ENCODE peak calls at places on chromosomes 2 and 18, in ten cellular contexts. D is Panc1, Q is LNCaP clone FGC, R is neural crest cell, B is nephron progenitor cell, X is NCI-H510A, Y is endodermal cell, W is heart left ventricle, H is fibroblast of villous mesenchyme, J is KBM-7. P is an unnamed sample.

GRCh38 chr2:38079111-38080052 is 3.4 kb upstream of the CYP1B1 start:
- DNase-seq in W (no peak), H (no peak), Y (peak; percentile 76), R (no peak), Q (no peak), D (no peak), B (no peak), J (no peak), X (no peak), P (no peak)

GRCh38 chr2:112149194-112149593 is 11.0 kb downstream of the FBLN7 start:
- DNase-seq in B (no peak), R (no peak), H (no peak), X (no peak), Y (no peak), W (no peak), J (no peak), D (no peak), Q (no peak), P (no peak)

GRCh38 chr2:27284989-27285388 is 2.8 kb downstream of the TRIM54 start:
- DNase-seq in R (no peak), B (no peak), D (no peak), X (no peak), Q (no peak), W (no peak), Y (no peak), J (no peak), H (no peak), P (no peak)

GRCh38 chr2:160409480-160409879 is 84.1 kb downstream of the RBMS1 start:
- DNase-seq in X (no peak), B (no peak), H (peak; percentile 75), Y (no peak), J (no peak), Q (no peak), W (no peak), D (no peak), R (no peak), P (peak; percentile 80)

GRCh38 chr18:39453356-39453755 is 1887.8 kb upstream of the CELF4 start:
- DNase-seq in H (no peak), W (no peak), R (no peak), J (no peak), Y (no peak), D (no peak), B (no peak), Q (no peak), X (no peak), P (no peak)

GRCh38 chr2:217035967-217036366 is 176.1 kb upstream of the TNP1 start:
- DNase-seq in R (no peak), B (no peak), D (no peak), J (no peak), Y (no peak), Q (no peak), H (no peak), W (peak; percentile 77), X (no peak), P (no peak)

GRCh38 chr18:13517369-13517768 is 209.0 kb downstream of the FAM210A start:
- DNase-seq in R (no peak), D (no peak), X (no peak), Q (no peak), B (no peak), Y (peak; percentile 28), H (no peak), W (no peak), J (no peak), P (no peak)

GRCh38 chr2:144183744-144184143 is 336.2 kb downstream of the ZEB2 start:
- DNase-seq in X (no peak), D (no peak), B (no peak), Q (no peak), Y (no peak), R (no peak), H (peak; percentile 70), W (no peak), J (no peak), P (no peak)

GRCh38 chr18:38406625-38407024 is 841.0 kb upstream of the CELF4 start:
- DNase-seq in Y (no peak), Q (no peak), W (no peak), B (no peak), X (no peak), R (no peak), J (no peak), D (no peak), H (no peak), P (no peak)

GRCh38 chr18:26503382-26503781 is 45.0 kb downstream of the KCTD1 start:
- DNase-seq in H (no peak), Y (no peak), D (no peak), R (no peak), B (no peak), J (no peak), X (no peak), Q (no peak), W (no peak), P (no peak)

GRCh38 chr2:166304656-166305055 is 71.1 kb downstream of the SCN9A start:
- DNase-seq in Q (no peak), W (no peak), B (no peak), R (no peak), H (no peak), Y (no peak), J (no peak), D (no peak), X (no peak), P (no peak)

GRCh38 chr18:62555135-62555534 is 32.3 kb downstream of the ZCCHC2 start:
- DNase-seq in R (no peak), B (no peak), H (peak; percentile 39), J (no peak), D (peak; percentile 25), Y (no peak), Q (peak; percentile 95), W (no peak), X (no peak), P (no peak)

GRCh38 chr2:41313082-41313481 is 734.7 kb upstream of the PKDCC start:
- DNase-seq in X (no peak), Y (no peak), J (no peak), B (no peak), H (no peak), D (no peak), Q (no peak), R (no peak), W (no peak), P (no peak)

GRCh38 chr2:196234672-196235071 is 63.3 kb upstream of the STK17B start:
- DNase-seq in J (peak; percentile 30), Q (no peak), H (peak; percentile 86), D (no peak), Y (no peak), W (no peak), X (no peak), R (no peak), B (no peak), P (peak; percentile 84)

GRCh38 chr2:14401838-14402237 is 230.7 kb upstream of the LRATD1 start:
- DNase-seq in J (no peak), D (no peak), Y (peak; percentile 82), B (peak; percentile 41), R (no peak), X (peak; percentile 96), Q (no peak), W (no peak), H (no peak), P (no peak)

GRCh38 chr2:46073540-46074018 is 223.6 kb upstream of the EPAS1 start:
- DNase-seq in W (no peak), D (peak; percentile 48), X (no peak), R (no peak), J (no peak), Q (no peak), H (peak; percentile 98), Y (no peak), B (no peak), P (peak; percentile 92)

GRCh38 chr18:830315-830901 is 18.4 kb upstream of the YES1 start:
- DNase-seq in B (no peak), J (peak; percentile 92), D (no peak), X (no peak), W (peak; percentile 40), H (peak; percentile 34), R (no peak), Y (peak; percentile 74), Q (no peak), P (no peak)

GRCh38 chr18:42030586-42031182 is 75.7 kb downstream of the PIK3C3 start:
- DNase-seq in D (no peak), Q (no peak), B (peak; percentile 33), R (peak; percentile 12), J (peak; percentile 22), Y (peak; percentile 83), W (no peak), H (peak; percentile 25), X (no peak), P (peak; percentile 61)

GRCh38 chr18:34729264-34729663 is 19.2 kb downstream of the DTNA start:
- DNase-seq in B (no peak), R (no peak), Q (peak; percentile 4), J (peak; percentile 25), X (peak; percentile 13), W (no peak), Y (peak; percentile 73), D (no peak), H (peak; percentile 45), P (peak; percentile 71)

GRCh38 chr2:216565946-216566345 is 67.3 kb upstream of the IGFBP2 start:
- DNase-seq in Q (no peak), D (no peak), W (no peak), H (no peak), J (no peak), Y (no peak), B (no peak), X (no peak), R (no peak), P (no peak)

GRCh38 chr18:55455938-55456337 is 132.1 kb downstream of the TCF4 start:
- DNase-seq in R (no peak), D (no peak), H (no peak), Y (no peak), Q (no peak), B (no peak), X (no peak), W (no peak), J (no peak), P (no peak)

GRCh38 chr2:110748489-110748867 is 16.1 kb downstream of the ACOXL start:
- DNase-seq in W (no peak), Y (no peak), J (peak; percentile 40), H (no peak), Q (no peak), B (no peak), R (no peak), X (peak; percentile 75), D (no peak), P (no peak)

GRCh38 chr2:226578879-226579278 is 220.7 kb downstream of the IRS1 start:
- DNase-seq in Y (no peak), D (no peak), X (no peak), Q (no peak), J (no peak), B (no peak), R (no peak), H (peak; percentile 68), W (no peak), P (peak; percentile 60)

GRCh38 chr2:164839914-164840457 is 1.6 kb downstream of the COBLL1 start:
- DNase-seq in B (no peak), D (no peak), Q (no peak), H (no peak), R (no peak), W (peak; percentile 38), X (no peak), Y (no peak), J (no peak), P (no peak)

GRCh38 chr2:169734172-169734847 is 678 bp downstream of the KLHL23 start:
- DNase-seq in B (peak; percentile 67), D (no peak), Y (peak; percentile 80), X (peak; percentile 36), R (peak; percentile 50), Q (no peak), J (peak; percentile 44), W (no peak), H (no peak), P (peak; percentile 14)

GRCh38 chr2:138707424-138708074 is 72.6 kb downstream of the NXPH2 start:
- DNase-seq in Y (no peak), H (peak; percentile 85), Q (no peak), X (no peak), W (no peak), B (no peak), R (no peak), J (no peak), D (no peak), P (no peak)

GRCh38 chr2:239440511-239440959 is 39.7 kb upstream of the HDAC4 start:
- DNase-seq in Y (peak; percentile 54), Q (no peak), J (no peak), X (no peak), B (peak; percentile 44), R (peak; percentile 56), H (no peak), D (no peak), W (no peak), P (no peak)